ENCODE peak calls at places on chromosomes 2 and 18, in six cellular contexts. P is brain microvascular endothelial cell, B is GM12865, H is OCI-LY7, C is GM10248, E is thyroid gland. A is an unnamed sample.

GRCh38 chr2:170073288-170073687 is 104.7 kb upstream of the MYO3B start:
- DNase-seq in P (peak; percentile 62), B (no peak), H (no peak), C (no peak), E (peak; percentile 62), A (no peak)

GRCh38 chr2:233643128-233643527 is 6.9 kb downstream of the UGT1A10 start:
- DNase-seq in P (no peak), B (peak; percentile 17), H (peak; percentile 36), C (no peak), E (peak; percentile 6), A (no peak)

GRCh38 chr2:75525434-75526308 is 35.1 kb downstream of the EVA1A start:
- DNase-seq in P (peak; percentile 22), B (peak; percentile 36), H (no peak), C (no peak), E (no peak), A (no peak)

GRCh38 chr2:26033270-26033768 is 565 bp upstream of the RAB10 start:
- DNase-seq in P (peak; percentile 83), B (peak; percentile 86), H (peak; percentile 83), C (peak; percentile 45), E (peak; percentile 82), A (peak; percentile 48)

GRCh38 chr2:111704246-111704645 is 179.7 kb downstream of the ANAPC1 start:
- DNase-seq in P (peak; percentile 58), B (no peak), H (no peak), C (no peak), E (no peak), A (no peak)

GRCh38 chr2:86675611-86676015 is 44.5 kb upstream of the RMND5A start:
- DNase-seq in P (no peak), B (peak; percentile 7), H (peak; percentile 13), C (no peak), E (no peak), A (no peak)

GRCh38 chr18:46325836-46326235 is 221.7 kb downstream of the HAUS1 start:
- DNase-seq in P (no peak), B (no peak), H (no peak), C (no peak), E (no peak), A (no peak)

GRCh38 chr2:71743995-71744675 is 290.8 kb downstream of the DYSF start:
- DNase-seq in P (no peak), B (no peak), H (no peak), C (no peak), E (no peak), A (no peak)

GRCh38 chr2:23707096-23707495 is 219.8 kb downstream of the ATAD2B start:
- DNase-seq in P (no peak), B (no peak), H (no peak), C (no peak), E (no peak), A (no peak)

GRCh38 chr18:34773378-34773777 is 63.3 kb downstream of the DTNA start:
- DNase-seq in P (peak; percentile 8), B (no peak), H (no peak), C (no peak), E (no peak), A (no peak)

GRCh38 chr18:7958081-7958896 is 391.2 kb downstream of the PTPRM start:
- DNase-seq in P (no peak), B (peak; percentile 21), H (no peak), C (no peak), E (no peak), A (no peak)

GRCh38 chr18:896315-896714 is 8.4 kb upstream of the ADCYAP1 start:
- DNase-seq in P (no peak), B (no peak), H (no peak), C (no peak), E (no peak), A (no peak)

GRCh38 chr18:887716-888115 is 17.0 kb upstream of the ADCYAP1 start:
- DNase-seq in P (no peak), B (no peak), H (no peak), C (no peak), E (no peak), A (no peak)

GRCh38 chr18:892316-892715 is 12.4 kb upstream of the ADCYAP1 start:
- DNase-seq in P (no peak), B (no peak), H (no peak), C (no peak), E (no peak), A (no peak)
- TF ChIP-seq CTCF in P (no peak), B (no peak), H (no peak), C (no peak), E (no peak), A (no peak)

DNA sequence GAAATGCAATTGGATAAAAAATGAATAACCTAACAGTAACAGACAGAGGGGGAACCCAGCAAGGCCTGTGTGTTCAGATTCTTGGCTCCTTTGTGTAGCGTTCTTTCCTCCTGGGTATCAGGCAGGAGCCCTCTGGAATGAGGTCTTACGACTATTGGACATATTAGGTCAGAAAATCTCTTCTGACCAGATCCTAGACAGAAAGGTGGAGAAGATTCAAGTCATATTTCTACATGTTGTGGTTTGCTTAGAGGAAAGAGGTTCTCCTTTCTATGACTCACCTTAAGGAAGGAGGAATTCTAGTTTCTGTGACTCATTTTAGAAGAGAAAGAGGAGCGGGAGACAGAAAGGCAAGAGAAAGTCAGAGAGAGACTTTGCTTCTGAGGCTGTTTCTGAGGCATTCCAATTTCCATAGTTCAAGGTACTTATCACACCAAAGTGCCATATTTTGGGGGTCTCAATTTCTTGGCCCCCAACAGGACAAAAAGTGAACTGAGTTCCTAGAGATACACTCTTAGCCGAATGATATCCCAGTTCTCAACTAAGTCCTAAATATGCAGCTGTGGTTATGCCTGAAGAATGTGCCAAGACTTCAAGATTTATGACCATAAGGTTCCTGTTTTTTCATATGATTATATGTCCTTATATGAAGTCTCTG is 618.6 kb downstream of the ZEB2 start:
- DNase-seq in P (peak; percentile 31), B (peak; percentile 34), H (no peak), C (no peak), E (no peak), A (no peak)
- TF ChIP-seq CTCF in P (no peak), B (no peak), H (no peak), C (no peak), E (no peak), A (no peak)

GRCh38 chr18:22019193-22019592 is 150.2 kb upstream of the GATA6 start:
- DNase-seq in P (no peak), B (peak; percentile 6), H (no peak), C (no peak), E (no peak), A (no peak)

GRCh38 chr18:22020127-22020866 is 149.1 kb upstream of the GATA6 start:
- DNase-seq in P (no peak), B (no peak), H (no peak), C (no peak), E (no peak), A (no peak)

GRCh38 chr18:22015156-22015555 is 154.2 kb upstream of the GATA6 start:
- DNase-seq in P (no peak), B (no peak), H (no peak), C (no peak), E (no peak), A (no peak)

GRCh38 chr18:22020867-22021370 is 148.5 kb upstream of the GATA6 start:
- DNase-seq in P (no peak), B (no peak), H (no peak), C (no peak), E (no peak), A (no peak)

GRCh38 chr18:22018366-22018765 is 151.0 kb upstream of the GATA6 start:
- DNase-seq in P (no peak), B (no peak), H (no peak), C (no peak), E (no peak), A (no peak)
- TF ChIP-seq CTCF in P (no peak), B (no peak), H (no peak), C (no peak), E (no peak), A (no peak)

GRCh38 chr18:58901783-58902182 is 37.1 kb downstream of the ZNF532 start:
- DNase-seq in P (no peak), B (no peak), H (no peak), C (no peak), E (no peak), A (no peak)

GRCh38 chr18:58901143-58901542 is 36.5 kb downstream of the ZNF532 start:
- DNase-seq in P (no peak), B (no peak), H (no peak), C (no peak), E (no peak), A (no peak)

GRCh38 chr18:58897994-58898393 is 33.3 kb downstream of the ZNF532 start:
- DNase-seq in P (no peak), B (no peak), H (no peak), C (no peak), E (no peak), A (no peak)

GRCh38 chr18:58898427-58898826 is 33.8 kb downstream of the ZNF532 start:
- DNase-seq in P (no peak), B (no peak), H (no peak), C (no peak), E (no peak), A (no peak)

GRCh38 chr18:58900015-58900649 is 35.5 kb downstream of the ZNF532 start:
- DNase-seq in P (no peak), B (no peak), H (no peak), C (no peak), E (no peak), A (no peak)
- TF ChIP-seq CTCF in P (no peak), B (no peak), H (no peak), C (no peak), E (no peak), A (no peak)

GRCh38 chr2:98730851-98731708 is at the start of gene MGAT4A:
- DNase-seq in P (no peak), B (peak; percentile 71), H (peak; percentile 72), C (peak; percentile 85), E (peak; percentile 81), A (peak; percentile 93)
- TF ChIP-seq CTCF in P (no peak), B (peak; percentile 28), H (no peak), C (no peak), E (no peak), A (peak; percentile 29)

DNA sequence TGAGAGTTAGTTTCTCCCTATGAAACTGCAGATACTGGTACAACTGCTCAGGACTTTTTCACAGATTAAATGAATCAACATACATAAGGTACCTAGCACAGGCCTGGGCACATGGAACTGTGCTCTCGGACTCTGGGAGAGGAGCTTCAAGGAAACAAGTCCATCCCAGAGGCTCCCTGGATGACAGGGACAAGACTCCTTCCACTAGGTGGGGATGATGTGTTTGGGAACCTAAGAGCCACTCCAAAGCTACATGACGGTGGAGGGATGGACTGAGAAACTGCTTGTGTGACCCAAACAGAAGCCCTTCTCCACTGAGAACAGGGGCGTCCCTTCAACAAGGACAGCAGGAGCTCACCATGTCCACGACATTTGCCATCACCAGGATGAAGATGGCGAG is 37.1 kb downstream of the CENPO start:
- DNase-seq in P (no peak), B (no peak), H (no peak), C (no peak), E (no peak), A (peak; percentile 44)
- TF ChIP-seq CTCF in P (peak; percentile 51), B (no peak), H (no peak), C (no peak), E (no peak), A (no peak)

A was measured in GM13977.